ENCODE peak calls at places on chromosomes 4 and X, in nine cellular contexts. N is activated CD4-positive, alpha-beta T cell treated with anti-CD3 and anti-CD28 coated beads for 4 hours; Q is stimulated activated CD4-positive, alpha-beta T cell treated with anti-CD3 and anti-CD28 coated beads, Interleukin-1b, Interleukin-23, amount 100 ng/mL, for 24 hours; C is neural progenitor cell; G is HT-29; E is heart right ventricle; Y is chondrocyte; J is Calu3; R is natural killer cell. B is an unnamed sample.

GRCh38 chr4:185672151-185672550 is 136.8 kb upstream of the PDLIM3 start:
- DNase-seq in N (no peak), Q (no peak), C (no peak), G (no peak), E (no peak), Y (no peak), J (no peak), R (no peak), B (no peak)

GRCh38 chrX:13506574-13506973 is 62.8 kb upstream of the EGFL6 start:
- DNase-seq in N (peak), Q (peak), C (peak), G (peak), E (peak), Y (no peak), J (peak), R (peak), B (no peak)

GRCh38 chr4:74266081-74266480 is 42.2 kb upstream of the EPGN start:
- DNase-seq in N (no peak), Q (no peak), C (no peak), G (no peak), E (no peak), Y (no peak), J (no peak), R (no peak), B (no peak)

GRCh38 chrX:12946838-12947544 is 27.9 kb upstream of the TMSB4X start:
- DNase-seq in N (peak), Q (no peak), C (peak), G (peak), E (no peak), Y (no peak), J (peak), R (peak), B (peak)

GRCh38 chrX:49986058-49986457 is 63.7 kb downstream of the CLCN5 start:
- DNase-seq in N (no peak), Q (no peak), C (no peak), G (no peak), E (no peak), Y (no peak), J (no peak), R (no peak), B (no peak)

GRCh38 chr4:100348472-100348871 is 158.2 kb upstream of the DDIT4L start:
- DNase-seq in N (no peak), Q (no peak), C (no peak), G (peak), E (no peak), Y (no peak), J (peak), R (no peak), B (no peak)

GRCh38 chr4:12761694-12762093 is 722.4 kb downstream of the RAB28 start:
- DNase-seq in N (no peak), Q (no peak), C (no peak), G (no peak), E (no peak), Y (no peak), J (no peak), R (no peak), B (no peak)

GRCh38 chr4:180798016-180798574 is 1445.1 kb upstream of the TENM3 start:
- DNase-seq in N (no peak), Q (no peak), C (no peak), G (no peak), E (no peak), Y (no peak), J (no peak), R (no peak), B (no peak)

GRCh38 chr4:77697860-77698599 is 92.4 kb downstream of the CXCL13 start:
- DNase-seq in N (no peak), Q (no peak), C (peak), G (peak), E (no peak), Y (no peak), J (peak), R (no peak), B (no peak)